ENCODE peak calls at places on chromosome 13, in ten cellular contexts. C is tibial nerve, O is thyroid gland, S is esophagus squamous epithelium, V is K562, J is body of pancreas, D is right lobe of liver, H is esophagus muscularis mucosa, E is stomach, W is prostate gland. M is an unnamed sample. For H3K4me1, the result is how much of the 10 kb centered on the place peaks cover.

GRCh38 chr13:26465514-26465913 is 92.0 kb upstream of the WASF3 start:
- DNase-seq in C (no peak), O (no peak), S (no peak), V (no peak), J (no peak), D (no peak), H (peak), E (no peak), W (no peak), M (no peak)

GRCh38 chr13:89969996-89970709 is 1377.3 kb upstream of the MIR17HG start:
- DNase-seq in C (no peak), O (no peak), S (no peak), V (no peak), J (no peak), D (no peak), H (no peak), E (no peak), W (no peak), M (no peak)

GRCh38 chr13:27654816-27655215 is 33.1 kb downstream of the POLR1D start:
- DNase-seq in C (no peak), O (no peak), S (no peak), V (no peak), J (no peak), D (no peak), H (no peak), E (no peak), W (no peak), M (no peak)

GRCh38 chr13:74573654-74574053 is 439.4 kb upstream of the KLF12 start:
- DNase-seq in C (no peak), O (no peak), S (no peak), V (peak), J (peak), D (no peak), H (no peak), E (no peak), W (no peak), M (no peak)

GRCh38 chr13:80945328-80945727 is 604.4 kb upstream of the SPRY2 start:
- DNase-seq in C (no peak), O (no peak), S (no peak), V (no peak), J (peak), D (peak), H (no peak), E (peak), W (no peak), M (no peak)

GRCh38 chr13:33379597-33379996 is 94.0 kb upstream of the STARD13 start:
- DNase-seq in C (no peak), O (no peak), S (no peak), V (no peak), J (peak), D (no peak), H (no peak), E (no peak), W (no peak), M (no peak)

GRCh38 chr13:44767257-44767656 is 191.1 kb upstream of the TSC22D1 start:
- DNase-seq in C (no peak), O (no peak), S (no peak), V (no peak), J (no peak), D (no peak), H (no peak), E (no peak), W (no peak), M (no peak)

GRCh38 chr13:30847697-30848307 is 58.3 kb upstream of the MEDAG start:
- DNase-seq in C (no peak), O (no peak), S (no peak), V (no peak), J (no peak), D (no peak), H (no peak), E (no peak), W (no peak), M (no peak)

GRCh38 chr13:92260363-92260762 is 861.9 kb downstream of the GPC5 start:
- DNase-seq in C (no peak), O (no peak), S (no peak), V (no peak), J (no peak), D (no peak), H (no peak), E (no peak), W (no peak), M (no peak)

GRCh38 chr13:106520205-106521004 is 15.1 kb downstream of the EFNB2 start:
- DNase-seq in C (no peak), O (no peak), S (no peak), V (no peak), J (no peak), D (no peak), H (no peak), E (no peak), W (no peak), M (no peak)

GRCh38 chr13:29594310-29594709 is 1.2 kb downstream of the SLC7A1 start:
- DNase-seq in C (peak), O (peak), S (no peak), V (peak), J (peak), D (peak), H (peak), E (peak), W (peak), M (peak)
- TF ChIP-seq POLR2A in C (no peak), O (no peak), S (peak), V (no peak), J (peak), D (peak), H (no peak), E (no peak), W (peak), M (no peak)

GRCh38 chr13:40637644-40638043 is 28.8 kb downstream of the FOXO1 start:
- DNase-seq in C (no peak), O (no peak), S (no peak), V (no peak), J (no peak), D (no peak), H (no peak), E (peak), W (no peak), M (no peak)
- H3K4me1 ChIP-seq in C (under half), O (under half), S (under half), V (under half), J (under half), D (under half), H (half or more), E (under half), W (under half), M (under half)

DNA sequence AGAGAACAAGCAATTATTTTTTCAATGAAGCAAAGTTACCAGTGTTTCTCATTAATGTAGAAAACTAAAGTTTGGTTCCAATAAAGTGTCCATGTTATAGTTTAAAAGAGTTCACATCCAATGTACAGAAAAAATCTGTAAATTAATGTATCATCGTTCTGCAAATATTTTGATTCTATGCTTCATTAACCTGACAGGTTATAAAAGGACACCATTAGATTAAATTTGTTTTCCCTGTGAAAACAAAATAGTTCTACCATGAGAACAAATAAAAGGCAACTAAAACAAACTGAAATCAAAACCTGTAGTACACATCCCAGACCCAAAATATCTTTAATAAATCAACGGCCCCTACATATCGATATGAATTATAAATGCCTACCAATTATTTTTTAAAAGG is 85.1 kb downstream of the ABCC4 start:
- DNase-seq in C (no peak), O (no peak), S (no peak), V (no peak), J (no peak), D (no peak), H (no peak), E (no peak), W (no peak), M (no peak)
- TF ChIP-seq CTCF in C (no peak), O (no peak), S (no peak), V (no peak), J (no peak), D (no peak), H (no peak), E (no peak), W (no peak), M (no peak)

GRCh38 chr13:71867101-71867814 is at the start of gene DACH1:
- DNase-seq in C (peak), O (peak), S (peak), V (peak), J (peak), D (peak), H (no peak), E (peak), W (peak), M (no peak)
- TF ChIP-seq POLR2A in C (no peak), O (no peak), S (peak), V (no peak), J (peak), D (no peak), H (no peak), E (no peak), W (peak), M (peak)

GRCh38 chr13:41019578-41020347 is 647 bp upstream of the ELF1 start:
- DNase-seq in C (no peak), O (no peak), S (no peak), V (no peak), J (peak), D (no peak), H (no peak), E (no peak), W (no peak), M (no peak)
- H3K4me1 ChIP-seq in C (under half), O (under half), S (under half), V (under half), J (half or more), D (under half), H (under half), E (under half), W (under half), M (under half)

GRCh38 chr13:53018690-53019647 is 9.6 kb upstream of the OLFM4 start:
- DNase-seq in C (no peak), O (no peak), S (no peak), V (no peak), J (no peak), D (no peak), H (no peak), E (no peak), W (no peak), M (no peak)

GRCh38 chr13:53017433-53017970 is 11.1 kb upstream of the OLFM4 start:
- DNase-seq in C (no peak), O (no peak), S (no peak), V (no peak), J (no peak), D (no peak), H (no peak), E (no peak), W (no peak), M (no peak)

GRCh38 chr13:53023246-53023645 is 5.4 kb upstream of the OLFM4 start:
- DNase-seq in C (no peak), O (no peak), S (no peak), V (no peak), J (no peak), D (no peak), H (no peak), E (no peak), W (no peak), M (no peak)

GRCh38 chr13:53015971-53016370 is 12.6 kb upstream of the OLFM4 start:
- DNase-seq in C (no peak), O (no peak), S (no peak), V (no peak), J (no peak), D (no peak), H (no peak), E (no peak), W (no peak), M (no peak)

DNA sequence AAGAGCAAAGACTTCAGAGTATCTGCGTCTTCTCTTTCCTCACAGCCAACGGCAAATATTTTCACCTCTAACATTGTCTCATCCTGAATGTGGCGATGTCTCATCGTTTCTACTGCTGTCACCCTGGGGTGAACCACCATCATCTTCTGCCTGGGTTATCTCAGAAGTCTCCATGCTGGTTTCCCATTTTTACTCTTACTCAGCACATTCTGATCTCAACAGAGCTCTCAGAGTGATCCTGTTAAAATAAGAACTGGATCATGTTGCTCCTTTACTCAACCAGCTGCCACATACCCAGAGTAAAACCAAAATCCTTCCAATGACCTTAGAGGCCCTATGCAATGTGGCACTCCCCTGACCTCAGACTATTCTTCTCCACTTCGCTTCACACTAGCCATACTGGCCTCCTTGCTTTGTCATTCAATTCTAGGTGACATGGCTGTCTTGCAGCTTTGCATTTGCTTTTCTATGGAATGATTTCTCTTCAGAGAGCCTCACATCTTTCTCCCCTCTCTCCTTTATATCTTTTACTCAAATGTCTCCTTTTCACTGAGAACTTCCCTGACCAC is 7.8 kb upstream of the OLFM4 start:
- DNase-seq in C (no peak), O (no peak), S (no peak), V (no peak), J (no peak), D (no peak), H (no peak), E (no peak), W (no peak), M (no peak)
- TF ChIP-seq CTCF in C (no peak), O (no peak), S (no peak), V (no peak), J (no peak), D (no peak), H (no peak), E (no peak), W (no peak), M (no peak)

GRCh38 chr13:40982772-40983171 is 36.3 kb downstream of the ELF1 start:
- DNase-seq in C (peak), O (peak), S (no peak), V (peak), J (no peak), D (no peak), H (no peak), E (no peak), W (peak), M (no peak)
- TF ChIP-seq POLR2A in C (peak), O (no peak), S (peak), V (no peak), J (peak), D (peak), H (no peak), E (peak), W (peak), M (peak)

DNA sequence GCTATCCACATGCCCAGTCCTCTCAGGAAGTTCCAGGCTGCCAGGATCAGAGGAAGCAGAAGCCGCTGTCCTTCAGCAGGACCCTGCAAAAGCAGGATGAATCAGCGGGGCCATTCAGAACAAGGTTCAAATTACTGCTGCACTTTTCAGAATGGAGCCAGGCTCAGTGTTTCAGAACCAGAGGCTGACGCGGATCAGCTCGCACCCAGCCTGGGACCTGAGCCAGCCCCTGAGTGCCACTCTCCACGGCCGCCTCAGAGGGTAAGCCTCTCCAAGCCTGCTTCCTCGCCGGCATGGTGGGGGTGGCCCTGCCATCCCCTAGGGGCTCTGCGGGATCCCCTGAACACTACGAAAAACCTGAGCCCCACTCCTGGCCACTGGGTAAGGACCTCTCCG is 24.7 kb downstream of the RASA3 start:
- DNase-seq in C (no peak), O (peak), S (no peak), V (no peak), J (no peak), D (peak), H (no peak), E (no peak), W (no peak), M (peak)
- H3K4me1 ChIP-seq in C (under half), O (under half), S (under half), V (under half), J (under half), D (under half), H (half or more), E (under half), W (under half), M (under half)

DNA sequence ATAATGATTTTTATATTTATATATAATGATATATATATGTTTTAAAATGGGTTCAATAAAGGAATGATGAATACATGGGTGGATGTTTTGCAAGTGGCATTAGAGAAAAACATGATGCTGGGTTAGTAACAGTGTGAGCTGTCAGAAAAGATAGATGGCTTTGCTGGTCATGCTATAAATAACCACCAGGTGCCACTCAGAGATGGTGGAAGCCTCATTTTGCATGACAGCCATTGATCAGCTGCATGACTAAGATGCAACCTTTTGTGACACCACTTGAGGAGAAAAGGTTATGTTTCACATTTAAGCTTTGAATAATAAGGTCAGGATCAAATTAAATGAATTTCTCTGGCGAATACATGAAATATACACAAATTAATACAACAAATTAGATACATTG is 737.7 kb downstream of the PCDH9 start:
- DNase-seq in C (no peak), O (no peak), S (no peak), V (peak), J (no peak), D (no peak), H (no peak), E (no peak), W (no peak), M (no peak)
- TF ChIP-seq CTCF in C (no peak), O (no peak), S (no peak), V (no peak), J (no peak), D (no peak), H (no peak), E (no peak), W (no peak), M (no peak)